ENCODE peak calls at places on chromosome 17, in six cellular contexts. Q is breast epithelium, H is mesendoderm, T is neuronal stem cell, C is neural progenitor cell, R is endodermal cell. W is an unnamed sample. For H3K4me1, the result is how much of the 10 kb centered on the place peaks cover.

GRCh38 chr17:1762906-1763829 is 1.3 kb downstream of the SERPINF1 start:
- DNase-seq in Q (no peak), H (no peak), T (peak), C (peak), R (peak), W (no peak)

GRCh38 chr17:41211845-41212466 is 14.5 kb upstream of the KRTAP9-2 start:
- DNase-seq in Q (no peak), H (no peak), T (no peak), C (no peak), R (no peak), W (no peak)

GRCh38 chr17:57459286-57459915 is 203.1 kb downstream of the MSI2 start:
- DNase-seq in Q (no peak), H (no peak), T (no peak), C (no peak), R (no peak), W (no peak)

GRCh38 chr17:6463616-6464445 is 19.6 kb downstream of the PIMREG start:
- DNase-seq in Q (no peak), H (no peak), T (no peak), C (no peak), R (no peak), W (no peak)

GRCh38 chr17:62708587-62708986 is 81.1 kb downstream of the MRC2 start:
- DNase-seq in Q (no peak), H (no peak), T (no peak), C (no peak), R (peak), W (no peak)

GRCh38 chr17:27496501-27496943 is 40.3 kb downstream of the KSR1 start:
- DNase-seq in Q (no peak), H (peak), T (no peak), C (peak), R (peak), W (peak)

GRCh38 chr17:3794890-3795757 is 5.9 kb downstream of the ITGAE start:
- DNase-seq in Q (no peak), H (no peak), T (no peak), C (peak), R (peak), W (no peak)

GRCh38 chr17:82212331-82213250 is at the start of gene CCDC57:
- DNase-seq in Q (peak), H (peak), T (peak), C (peak), R (peak), W (peak)

GRCh38 chr17:40821536-40821935 is 878 bp downstream of the KRT10 start:
- DNase-seq in Q (no peak), H (no peak), T (no peak), C (no peak), R (no peak), W (no peak)

GRCh38 chr17:70375406-70375805 is 206.1 kb downstream of the KCNJ2 start:
- DNase-seq in Q (no peak), H (peak), T (no peak), C (no peak), R (peak), W (no peak)

GRCh38 chr17:47687328-47687690 is 6.7 kb upstream of the TBKBP1 start:
- DNase-seq in Q (no peak), H (no peak), T (no peak), C (no peak), R (no peak), W (no peak)

GRCh38 chr17:79007504-79008381 is 1.8 kb downstream of the CANT1 start:
- DNase-seq in Q (peak), H (no peak), T (no peak), C (no peak), R (peak), W (no peak)

GRCh38 chr17:77792626-77793025 is 165.9 kb upstream of the TNRC6C start:
- DNase-seq in Q (no peak), H (no peak), T (no peak), C (no peak), R (no peak), W (no peak)

GRCh38 chr17:42049834-42050359 is 504 bp downstream of the C17orf113 start:
- DNase-seq in Q (no peak), H (no peak), T (no peak), C (no peak), R (no peak), W (no peak)

GRCh38 chr17:63039899-63040602 is 74.0 kb downstream of the TANC2 start:
- DNase-seq in Q (no peak), H (no peak), T (no peak), C (no peak), R (no peak), W (no peak)

GRCh38 chr17:52049051-52049450 is 109.5 kb downstream of the CA10 start:
- DNase-seq in Q (no peak), H (no peak), T (no peak), C (no peak), R (no peak), W (no peak)

GRCh38 chr17:42288078-42288984 is at the start of gene STAT5A:
- DNase-seq in Q (peak), H (peak), T (no peak), C (peak), R (peak), W (peak)

GRCh38 chr17:68534714-68535113 is 22.5 kb downstream of the PRKAR1A start:
- DNase-seq in Q (no peak), H (no peak), T (no peak), C (no peak), R (no peak), W (no peak)

GRCh38 chr17:43832168-43832975 is 574 bp downstream of the MPP3 start:
- DNase-seq in Q (no peak), H (peak), T (no peak), C (peak), R (peak), W (peak)

GRCh38 chr17:48153711-48154642 is 46.4 kb downstream of the SNX11 start:
- DNase-seq in Q (no peak), H (peak), T (no peak), C (peak), R (peak), W (peak)

GRCh38 chr17:71170070-71170469 is 950.8 kb upstream of the SOX9 start:
- DNase-seq in Q (no peak), H (no peak), T (no peak), C (no peak), R (no peak), W (no peak)

GRCh38 chr17:2331303-2331702 is 5.0 kb downstream of the TSR1 start:
- DNase-seq in Q (no peak), H (no peak), T (no peak), C (no peak), R (no peak), W (no peak)

GRCh38 chr17:45052052-45052772 is 780 bp upstream of the DCAKD start:
- DNase-seq in Q (no peak), H (peak), T (peak), C (peak), R (peak), W (peak)

GRCh38 chr17:336110-337021 is 16.2 kb downstream of the RPH3AL start:
- DNase-seq in Q (peak), H (peak), T (no peak), C (peak), R (peak), W (peak)

GRCh38 chr17:66365903-66366302 is 63.5 kb downstream of the PRKCA start:
- DNase-seq in Q (no peak), H (no peak), T (no peak), C (no peak), R (no peak), W (no peak)

GRCh38 chr17:6669479-6670212 is 18.1 kb downstream of the C17orf100 start:
- DNase-seq in Q (peak), H (peak), T (no peak), C (no peak), R (peak), W (no peak)

GRCh38 chr17:39083270-39083669 is 68.2 kb downstream of the PLXDC1 start:
- DNase-seq in Q (no peak), H (no peak), T (no peak), C (no peak), R (no peak), W (no peak)

GRCh38 chr17:76732734-76733617 is 4.2 kb downstream of the SRSF2 start:
- DNase-seq in Q (no peak), H (no peak), T (no peak), C (no peak), R (peak), W (no peak)

GRCh38 chr17:72683506-72684404 is 408.7 kb downstream of the SLC39A11 start:
- DNase-seq in Q (peak), H (peak), T (no peak), C (no peak), R (peak), W (peak)

GRCh38 chr17:72030067-72030899 is 90.5 kb upstream of the SOX9 start:
- DNase-seq in Q (no peak), H (peak), T (peak), C (peak), R (peak), W (peak)

GRCh38 chr17:2343421-2343820 is 6.1 kb downstream of the SGSM2 start:
- DNase-seq in Q (no peak), H (no peak), T (no peak), C (no peak), R (no peak), W (no peak)

GRCh38 chr17:38897176-38897575 is 27.3 kb downstream of the LASP1 start:
- DNase-seq in Q (no peak), H (no peak), T (no peak), C (no peak), R (no peak), W (no peak)

GRCh38 chr17:7144203-7144602 is 29.6 kb upstream of the ASGR2 start:
- DNase-seq in Q (no peak), H (peak), T (no peak), C (no peak), R (no peak), W (no peak)

GRCh38 chr17:43732961-43733360 is 25.6 kb downstream of the SOST start:
- DNase-seq in Q (no peak), H (peak), T (no peak), C (no peak), R (no peak), W (no peak)

GRCh38 chr17:82963104-82963950 is 116.1 kb upstream of the METRNL start:
- DNase-seq in Q (peak), H (peak), T (peak), C (peak), R (peak), W (peak)

GRCh38 chr17:8153550-8153956 is 1.3 kb upstream of the PER1 start:
- DNase-seq in Q (no peak), H (peak), T (no peak), C (peak), R (peak), W (no peak)

GRCh38 chr17:8152981-8153549 is 861 bp upstream of the PER1 start:
- DNase-seq in Q (no peak), H (no peak), T (no peak), C (no peak), R (peak), W (no peak)

GRCh38 chr17:8151120-8151640 is 1.0 kb downstream of the PER1 start:
- DNase-seq in Q (no peak), H (peak), T (no peak), C (peak), R (peak), W (peak)

GRCh38 chr17:8151641-8152111 is 528 bp downstream of the PER1 start:
- DNase-seq in Q (peak), H (peak), T (no peak), C (peak), R (peak), W (peak)

GRCh38 chr17:8152112-8152775 is at the start of gene PER1:
- DNase-seq in Q (peak), H (peak), T (peak), C (peak), R (peak), W (peak)
- H3K4me1 ChIP-seq in Q (under half), H (under half), T (under half), C (under half), R (under half), W (under half)

GRCh38 chr17:17754719-17755686 is 73.7 kb downstream of the RAI1 start:
- DNase-seq in Q (no peak), H (no peak), T (no peak), C (no peak), R (no peak), W (no peak)
- H3K4me1 ChIP-seq in Q (under half), H (under half), T (under half), C (under half), R (under half), W (under half)

GRCh38 chr17:74391771-74392170 is 24.5 kb downstream of the GPR142 start:
- DNase-seq in Q (no peak), H (no peak), T (no peak), C (no peak), R (no peak), W (no peak)

GRCh38 chr17:74389094-74389753 is 21.9 kb downstream of the GPR142 start:
- DNase-seq in Q (no peak), H (no peak), T (no peak), C (no peak), R (no peak), W (no peak)

GRCh38 chr17:74389937-74390679 is 22.8 kb downstream of the GPR142 start:
- DNase-seq in Q (no peak), H (no peak), T (no peak), C (no peak), R (no peak), W (no peak)

GRCh38 chr17:74392848-74393247 is 25.5 kb downstream of the GPR142 start:
- DNase-seq in Q (no peak), H (peak), T (no peak), C (no peak), R (peak), W (no peak)

DNA sequence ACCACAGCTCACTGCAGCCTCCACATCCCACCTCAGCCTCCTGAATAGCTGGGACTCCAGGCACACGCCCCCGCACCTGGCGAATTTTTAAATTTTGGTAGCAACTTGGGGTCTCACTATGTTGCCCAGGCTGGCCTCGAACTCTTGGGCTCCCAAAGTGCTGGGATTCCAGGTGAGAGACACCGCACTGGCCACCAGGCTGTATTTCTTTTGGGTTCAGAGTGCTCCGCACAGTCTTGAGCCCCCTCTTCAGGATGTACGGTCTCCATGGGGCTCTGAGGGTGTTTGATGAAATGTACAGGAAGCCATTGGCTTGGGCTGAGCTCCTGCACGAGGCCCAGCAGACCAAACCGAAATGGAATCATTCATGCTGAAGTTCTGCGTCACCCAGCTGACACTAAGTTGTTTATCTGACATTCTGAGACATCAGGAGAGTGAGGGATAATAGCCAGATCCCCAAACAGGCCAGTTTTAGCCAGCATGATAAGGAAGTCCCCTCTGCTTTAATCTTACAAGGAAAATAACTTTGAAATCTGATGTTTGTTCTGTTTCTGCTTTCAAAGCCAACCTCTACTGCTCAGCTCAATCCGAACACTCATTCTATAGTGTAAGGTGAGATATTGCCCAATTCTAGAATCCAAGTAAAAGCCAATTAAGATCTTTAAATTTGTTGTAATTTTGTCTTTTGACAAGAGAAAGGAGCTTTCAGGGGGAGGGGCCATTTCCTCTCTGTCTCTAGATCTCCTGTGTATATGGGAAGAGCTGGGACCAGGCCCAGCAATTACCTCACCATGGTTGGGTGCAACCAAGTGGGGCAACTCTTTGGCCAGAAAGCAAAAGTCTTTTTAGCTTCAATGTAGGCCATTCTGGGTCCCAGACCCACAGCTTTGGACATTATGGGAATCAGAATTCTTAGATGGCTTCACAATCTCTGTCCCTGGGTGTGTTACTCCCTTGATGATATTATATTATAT is 23.7 kb downstream of the GPR142 start:
- DNase-seq in Q (no peak), H (no peak), T (no peak), C (no peak), R (no peak), W (peak)
- H3K4me1 ChIP-seq in Q (under half), H (under half), T (under half), C (under half), R (under half), W (under half)

GRCh38 chr17:34999456-34999855 is 19.1 kb downstream of the LIG3 start:
- DNase-seq in Q (no peak), H (no peak), T (no peak), C (no peak), R (no peak), W (no peak)

GRCh38 chr17:34998205-34998604 is 17.9 kb downstream of the LIG3 start:
- DNase-seq in Q (no peak), H (peak), T (peak), C (peak), R (peak), W (peak)

GRCh38 chr17:34997355-34997862 is 17.1 kb downstream of the LIG3 start:
- DNase-seq in Q (peak), H (no peak), T (no peak), C (no peak), R (no peak), W (peak)

GRCh38 chr17:34993031-34993430 is 12.7 kb downstream of the LIG3 start:
- DNase-seq in Q (no peak), H (no peak), T (no peak), C (no peak), R (no peak), W (no peak)

DNA sequence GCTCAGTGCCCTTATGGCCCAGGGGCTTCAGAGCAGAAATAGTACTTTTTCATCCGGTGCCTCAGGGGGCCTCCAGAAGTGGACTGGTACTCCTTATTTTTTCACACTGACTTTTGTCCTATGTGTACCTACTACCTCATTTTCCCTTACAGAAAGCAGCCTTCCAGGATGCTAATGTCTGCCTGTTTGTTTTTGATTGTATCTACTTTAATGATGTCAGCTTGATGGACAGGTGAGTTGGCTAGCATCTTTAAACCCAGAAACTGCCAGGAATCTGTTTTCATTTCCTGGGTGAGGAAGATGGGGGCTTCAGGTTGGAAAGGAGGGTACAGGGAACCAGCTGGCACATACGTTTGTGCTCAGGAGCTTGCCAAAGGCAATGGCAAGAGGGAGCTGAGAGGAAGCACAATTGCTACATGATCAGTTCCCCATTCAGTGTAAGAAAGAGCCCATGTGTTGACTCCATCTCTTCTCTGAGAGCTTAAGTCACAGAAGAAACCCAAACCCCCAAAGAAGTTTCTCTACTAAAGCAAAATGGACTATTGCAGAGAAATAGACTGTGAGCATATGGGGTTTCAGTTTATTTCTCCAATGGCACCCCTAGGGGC is 16.2 kb downstream of the LIG3 start:
- DNase-seq in Q (no peak), H (no peak), T (no peak), C (no peak), R (no peak), W (no peak)
- H3K4me1 ChIP-seq in Q (under half), H (under half), T (under half), C (under half), R (under half), W (under half)

DNA sequence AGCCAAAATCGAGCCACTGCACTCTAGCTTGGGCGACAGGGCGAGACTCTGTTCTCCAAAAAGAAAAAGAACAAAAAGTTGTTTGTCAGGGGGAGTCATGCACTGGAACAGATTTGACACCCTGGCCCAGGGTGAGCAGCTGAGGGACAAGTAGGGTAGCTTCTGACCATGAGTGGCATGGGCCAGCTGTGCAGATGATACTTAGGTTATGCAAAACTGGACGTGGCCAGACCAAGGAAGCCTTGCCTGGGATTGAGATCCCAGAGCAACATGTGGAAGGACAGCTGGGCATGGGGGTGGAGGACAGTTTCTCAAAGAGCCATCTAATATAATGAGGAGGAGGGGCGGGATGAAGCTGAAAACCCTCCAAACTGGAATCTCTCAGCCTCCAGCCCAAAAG is 19.6 kb upstream of the SLC35B1 start:
- DNase-seq in Q (no peak), H (no peak), T (no peak), C (no peak), R (no peak), W (no peak)
- H3K4me1 ChIP-seq in Q (under half), H (under half), T (under half), C (under half), R (under half), W (under half)

GRCh38 chr17:50641339-50641725 is 6.7 kb downstream of the ABCC3 start:
- DNase-seq in Q (no peak), H (no peak), T (no peak), C (no peak), R (no peak), W (peak)
- H3K4me1 ChIP-seq in Q (under half), H (under half), T (under half), C (under half), R (under half), W (under half)

DNA sequence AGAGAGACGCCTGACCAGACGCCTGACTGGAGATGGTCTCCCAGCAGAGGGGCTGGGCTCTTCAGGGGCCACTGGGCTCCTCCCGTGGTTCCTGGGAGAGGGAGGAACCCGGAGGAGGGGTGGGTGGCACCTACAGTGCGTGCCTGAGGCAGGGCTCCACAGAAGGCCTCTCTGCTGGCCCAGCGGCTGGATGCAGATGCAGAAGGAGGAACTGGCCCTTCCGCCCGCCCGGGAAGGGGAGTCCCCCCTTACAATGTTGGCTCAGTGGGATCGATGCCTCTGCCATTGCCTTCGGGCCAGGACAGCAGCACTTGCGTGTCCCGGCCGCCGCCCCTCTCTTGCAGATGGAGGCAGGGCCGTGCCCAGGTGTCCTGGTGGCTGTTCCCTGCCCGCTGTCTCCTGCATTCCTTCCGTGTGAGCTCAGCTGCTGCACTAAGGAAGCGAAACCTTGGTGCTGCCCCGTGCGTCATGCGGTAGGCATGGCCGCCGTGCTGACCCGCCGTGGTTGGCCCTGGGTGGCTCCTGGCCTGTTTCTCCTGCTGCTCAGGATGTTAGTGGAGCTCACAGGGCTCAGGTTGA is 15.1 kb downstream of the BAIAP2 start:
- DNase-seq in Q (peak), H (peak), T (no peak), C (no peak), R (no peak), W (no peak)
- H3K4me1 ChIP-seq in Q (under half), H (under half), T (under half), C (under half), R (under half), W (under half)